ENCODE peak calls at places on chromosomes 13 and 19, in seven cellular contexts. K is activated CD4-positive, alpha-beta T cell treated with anti-CD3 and anti-CD28 coated beads, Interleukin-2, amount 10 ng/mL, durations not matched to agents 7 days and 5 days; U is hippocampal formation; Z is brain microvascular endothelial cell; W is anterior cingulate cortex; A is MCF 10A; X is germinal center. H is an unnamed sample.

GRCh38 chr13:48491423-48492122 is 41.3 kb downstream of the RCBTB2 start:
- DNase-seq in K (no peak), U (no peak), Z (no peak), W (no peak), A (no peak), X (no peak), H (peak; percentile 57)

GRCh38 chr19:52992109-52993004 is 21.4 kb upstream of the ERVV-1 start:
- DNase-seq in K (no peak), U (no peak), Z (peak; percentile 1), W (no peak), A (no peak), X (peak; percentile 4), H (no peak)

GRCh38 chr19:45130888-45131615 is 29.7 kb downstream of the NKPD1 start:
- DNase-seq in K (no peak), U (no peak), Z (no peak), W (no peak), A (peak; percentile 48), X (no peak), H (peak; percentile 91)

GRCh38 chr19:40594657-40595077 is 6.5 kb upstream of the LTBP4 start:
- DNase-seq in K (no peak), U (no peak), Z (peak; percentile 44), W (no peak), A (peak; percentile 61), X (no peak), H (no peak)

GRCh38 chr13:30805132-30805537 is 69.8 kb downstream of the ALOX5AP start:
- DNase-seq in K (no peak), U (no peak), Z (no peak), W (no peak), A (no peak), X (no peak), H (peak; percentile 32)

GRCh38 chr13:73141292-73141771 is 82.5 kb downstream of the KLF5 start:
- DNase-seq in K (no peak), U (no peak), Z (peak; percentile 11), W (no peak), A (no peak), X (no peak), H (no peak)

GRCh38 chr19:28609091-28609755 is 603.7 kb downstream of the UQCRFS1 start:
- DNase-seq in K (no peak), U (no peak), Z (no peak), W (no peak), A (no peak), X (no peak), H (no peak)

GRCh38 chr19:44113784-44114390 is 688 bp downstream of the ZNF225 start:
- DNase-seq in K (no peak), U (no peak), Z (no peak), W (no peak), A (peak; percentile 3), X (peak; percentile 14), H (peak; percentile 49)

GRCh38 chr13:43780666-43781065 is 6.1 kb downstream of the ENOX1 start:
- DNase-seq in K (no peak), U (no peak), Z (no peak), W (no peak), A (no peak), X (no peak), H (no peak)

GRCh38 chr13:82772802-82773201 is 1109.5 kb downstream of the SLITRK1 start:
- DNase-seq in K (no peak), U (no peak), Z (no peak), W (no peak), A (peak; percentile 3), X (no peak), H (no peak)

GRCh38 chr19:2636897-2637683 is 65.4 kb downstream of the GNG7 start:
- DNase-seq in K (peak; percentile 78), U (peak; percentile 32), Z (peak; percentile 31), W (no peak), A (peak; percentile 39), X (peak; percentile 88), H (peak; percentile 84)

GRCh38 chr19:18876865-18877264 is 19.1 kb downstream of the CERS1 start:
- DNase-seq in K (no peak), U (no peak), Z (no peak), W (no peak), A (no peak), X (no peak), H (no peak)

GRCh38 chr19:23983406-23983805 is 68.7 kb downstream of the ZNF726 start:
- DNase-seq in K (no peak), U (no peak), Z (no peak), W (no peak), A (no peak), X (no peak), H (no peak)

GRCh38 chr19:47483800-47484690 is at the start of gene KPTN:
- DNase-seq in K (peak; percentile 89), U (peak; percentile 87), Z (peak; percentile 85), W (peak; percentile 78), A (peak; percentile 87), X (peak; percentile 94), H (peak; percentile 96)

GRCh38 chr19:4088975-4089374 is 22.3 kb upstream of the ZBTB7A start:
- DNase-seq in K (peak; percentile 85), U (no peak), Z (no peak), W (no peak), A (no peak), X (no peak), H (no peak)

GRCh38 chr13:24745861-24746617 is 17.9 kb upstream of the RNF17 start:
- DNase-seq in K (no peak), U (no peak), Z (no peak), W (no peak), A (no peak), X (no peak), H (no peak)

GRCh38 chr19:34416021-34416545 is 11.9 kb downstream of the PDCD2L start:
- DNase-seq in K (no peak), U (no peak), Z (no peak), W (no peak), A (peak; percentile 36), X (no peak), H (no peak)

GRCh38 chr19:33252971-33253370 is 27.3 kb upstream of the SLC7A10 start:
- DNase-seq in K (no peak), U (no peak), Z (no peak), W (no peak), A (no peak), X (no peak), H (no peak)

GRCh38 chr13:110697842-110698241 is 8.1 kb downstream of the CARS2 start:
- DNase-seq in K (no peak), U (no peak), Z (no peak), W (no peak), A (no peak), X (no peak), H (no peak)

GRCh38 chr13:75993823-75994222 is 357.7 kb downstream of the LMO7 start:
- DNase-seq in K (no peak), U (no peak), Z (no peak), W (no peak), A (peak; percentile 97), X (no peak), H (no peak)

GRCh38 chr19:42528354-42529247 is at the start of gene CEACAM1:
- DNase-seq in K (peak; percentile 78), U (no peak), Z (no peak), W (no peak), A (peak; percentile 49), X (peak; percentile 53), H (no peak)

GRCh38 chr13:49296659-49297058 is 48.9 kb downstream of the CDADC1 start:
- DNase-seq in K (no peak), U (no peak), Z (no peak), W (no peak), A (no peak), X (no peak), H (no peak)

GRCh38 chr13:110382229-110382628 is 75.1 kb downstream of the COL4A2 start:
- DNase-seq in K (no peak), U (no peak), Z (peak; percentile 83), W (no peak), A (peak; percentile 71), X (no peak), H (no peak)